ENCODE peak calls at places on chromosome 15, in eight cellular contexts. E is heart right ventricle, O is pancreas, M is HepG2, P is lower lobe of right lung, W is Panc1, D is right lobe of liver, R is A549. J is an unnamed sample. For H3K9me3, the result is how much of the 10 kb centered on the place peaks cover.

GRCh38 chr15:71275098-71275497 is 159.8 kb downstream of the THSD4 start:
- ATAC-seq in E (no peak), P (no peak), W (peak), O (no peak), M (no peak), R (no peak), D (no peak), J (no peak)

GRCh38 chr15:64092864-64093626 is 593 bp downstream of the CIAO2A start:
- ATAC-seq in M (peak), W (peak), D (peak), E (peak), O (peak), R (peak), P (peak), J (no peak)

GRCh38 chr15:74013374-74013893 is 18.9 kb downstream of the PML start:
- ATAC-seq in M (no peak), W (no peak), E (no peak), D (peak), O (no peak), P (no peak), R (no peak), J (no peak)

GRCh38 chr15:60347480-60348069 is 50.2 kb downstream of the ANXA2 start:
- ATAC-seq in R (no peak), E (no peak), M (no peak), D (no peak), P (no peak), W (no peak), O (no peak), J (no peak)

GRCh38 chr15:58980351-58980939 is 7.0 kb upstream of the RNF111 start:
- ATAC-seq in E (no peak), W (no peak), M (no peak), O (peak), D (peak), R (no peak), P (peak), J (no peak)

GRCh38 chr15:73983211-73983727 is 8.8 kb downstream of the STOML1 start:
- ATAC-seq in R (peak), O (peak), D (peak), M (no peak), W (peak), P (peak), E (peak), J (peak)

GRCh38 chr15:55168350-55168974 is 28.3 kb downstream of the RSL24D1 start:
- ATAC-seq in E (no peak), M (peak), R (peak), D (peak), W (peak), O (peak), P (peak), J (no peak)

GRCh38 chr15:89462198-89462912 is 34.0 kb downstream of the RHCG start:
- ATAC-seq in O (peak), M (peak), P (no peak), R (no peak), W (no peak), E (no peak), D (peak), J (no peak)

GRCh38 chr15:80210612-80211554 is 41.1 kb downstream of the CTXND1 start:
- ATAC-seq in D (peak), M (peak), P (no peak), O (peak), E (no peak), W (no peak), R (no peak), J (no peak)

GRCh38 chr15:32649336-32649735 is 7.8 kb downstream of the SCG5 start:
- ATAC-seq in M (peak), O (peak), P (no peak), W (peak), E (no peak), D (peak), R (peak), J (no peak)

GRCh38 chr15:63291507-63291906 is 14.1 kb downstream of the APH1B start:
- ATAC-seq in D (peak), M (no peak), W (no peak), R (no peak), O (no peak), P (peak), E (no peak), J (no peak)

GRCh38 chr15:78298983-78299301 is 467 bp downstream of the SKIC8 start:
- ATAC-seq in O (peak), P (peak), D (peak), W (peak), R (peak), M (peak), E (peak), J (peak)

GRCh38 chr15:85926834-85927233 is 132.1 kb upstream of the KLHL25 start:
- ATAC-seq in D (no peak), W (no peak), R (no peak), O (no peak), P (no peak), M (no peak), E (no peak), J (no peak)

GRCh38 chr15:50219820-50220219 is 37.8 kb downstream of the SLC27A2 start:
- ATAC-seq in D (no peak), E (no peak), O (no peak), R (no peak), W (no peak), M (no peak), P (no peak), J (no peak)

GRCh38 chr15:32730677-32731654 is 13.2 kb downstream of the GREM1 start:
- ATAC-seq in O (peak), D (peak), P (peak), W (no peak), M (peak), E (no peak), R (no peak), J (no peak)

GRCh38 chr15:80611543-80612080 is 83.5 kb upstream of the ABHD17C start:
- ATAC-seq in M (no peak), D (no peak), W (no peak), P (no peak), R (no peak), O (no peak), E (no peak), J (no peak)

DNA sequence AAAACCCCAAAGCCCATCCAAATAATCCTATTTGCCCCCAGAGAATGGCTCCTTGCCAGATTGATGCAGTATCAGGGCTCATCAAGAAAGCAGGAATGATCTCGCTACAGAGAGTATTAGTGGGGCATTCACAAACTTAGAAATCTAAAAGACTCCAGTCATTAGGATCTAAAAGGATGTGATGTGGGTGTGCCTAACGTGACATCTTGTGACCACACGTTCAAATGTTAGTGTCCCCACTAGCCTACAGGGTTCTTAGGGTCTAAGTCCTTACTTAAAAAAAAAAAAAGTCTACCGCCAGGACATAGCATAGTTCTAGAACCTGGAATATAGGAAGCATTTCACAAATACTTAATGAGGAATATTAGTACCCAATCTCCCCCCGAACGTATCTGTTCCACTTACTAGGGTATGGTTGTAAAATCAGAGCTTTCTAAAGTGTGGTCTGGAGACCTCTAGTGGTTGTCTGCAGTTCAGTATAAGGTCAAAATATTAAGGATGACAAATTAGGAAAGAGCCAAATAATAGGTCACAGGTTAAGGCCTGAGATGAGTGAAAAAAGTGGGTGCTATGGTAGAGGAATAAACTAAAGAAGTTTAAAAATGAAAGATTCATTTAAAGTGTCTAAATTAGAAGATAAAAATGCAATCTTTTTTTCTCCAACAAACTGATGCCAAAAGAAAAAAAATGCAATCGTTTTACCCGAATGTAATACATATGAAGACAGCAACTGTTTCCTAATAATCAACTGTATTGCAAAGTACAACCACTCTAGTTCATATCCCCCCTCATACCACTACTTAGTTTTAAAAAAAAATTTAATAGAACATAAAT is 4.2 kb upstream of the CHRM5 start:
- ATAC-seq in M (peak), P (peak), R (peak), D (peak), E (no peak), O (peak), W (peak), J (no peak)
- TF ChIP-seq CTCF in M (peak), P (peak), R (peak), D (peak), E (peak), O (peak), W (peak), J (peak)

GRCh38 chr15:27769652-27770051 is 329.5 kb downstream of the OCA2 start:
- ATAC-seq in O (no peak), E (no peak), D (no peak), M (no peak), R (no peak), W (no peak), P (no peak), J (no peak)

GRCh38 chr15:27768731-27769510 is 330.2 kb downstream of the OCA2 start:
- ATAC-seq in W (no peak), D (no peak), M (no peak), O (no peak), R (no peak), P (no peak), E (no peak), J (no peak)

GRCh38 chr15:27770769-27771554 is 328.2 kb downstream of the OCA2 start:
- ATAC-seq in W (no peak), O (no peak), M (no peak), R (no peak), D (no peak), P (no peak), E (no peak), J (no peak)

GRCh38 chr15:27770086-27770607 is 329.0 kb downstream of the OCA2 start:
- ATAC-seq in O (no peak), W (no peak), P (no peak), E (no peak), M (no peak), R (no peak), D (no peak), J (no peak)

GRCh38 chr15:27767918-27768640 is 331.0 kb downstream of the OCA2 start:
- ATAC-seq in O (no peak), E (no peak), D (no peak), W (no peak), P (no peak), R (no peak), M (no peak), J (no peak)
- H3K9me3 ChIP-seq in O (under half), E (under half), D (under half), W (under half), P (under half), R (under half), M (under half), J (under half)

GRCh38 chr15:70098461-70099166 is 897 bp upstream of the TLE3 start:
- ATAC-seq in R (no peak), M (peak), P (peak), O (peak), D (peak), W (peak), E (peak), J (no peak)

GRCh38 chr15:70099167-70099965 is 1.6 kb upstream of the TLE3 start:
- ATAC-seq in R (peak), O (peak), E (peak), D (peak), P (peak), M (peak), W (peak), J (peak)

GRCh38 chr15:70101459-70102113 is 3.9 kb upstream of the TLE3 start:
- ATAC-seq in R (no peak), W (no peak), P (peak), E (no peak), D (peak), O (peak), M (no peak), J (no peak)

GRCh38 chr15:70100495-70101331 is 3.0 kb upstream of the TLE3 start:
- ATAC-seq in W (peak), D (peak), M (peak), R (peak), O (peak), P (peak), E (peak), J (no peak)

DNA sequence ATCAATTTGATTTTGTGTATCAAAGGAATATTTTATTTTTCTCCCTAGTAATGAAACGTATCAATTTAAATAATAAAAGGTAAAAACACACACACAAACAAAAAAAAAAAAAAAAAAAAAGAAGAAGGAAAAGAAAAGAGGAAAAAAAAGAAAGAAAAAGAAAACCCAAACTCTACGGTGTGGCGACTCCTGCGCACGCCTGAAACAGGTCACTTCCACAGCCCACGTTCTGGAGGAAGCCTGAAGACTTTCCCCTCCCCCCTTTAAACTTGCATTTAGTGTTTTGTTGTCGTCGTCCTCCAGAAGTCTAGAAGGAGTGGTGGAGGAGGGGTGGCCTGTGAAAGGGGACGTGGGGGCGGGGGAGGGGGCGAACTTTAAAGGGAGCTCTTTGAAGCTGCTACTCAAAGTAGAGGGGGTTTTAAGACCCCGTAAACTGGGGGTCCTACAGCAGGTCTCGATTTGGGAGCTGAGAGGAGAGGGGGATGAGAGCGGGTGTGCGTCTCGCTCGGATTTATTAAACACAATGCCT is 2.3 kb upstream of the TLE3 start:
- ATAC-seq in P (no peak), O (no peak), W (no peak), M (no peak), E (no peak), R (no peak), D (no peak), J (no peak)
- H3K27ac ChIP-seq in P (no peak), O (no peak), W (peak), M (no peak), E (peak), R (peak), D (peak), J (peak)

DNA sequence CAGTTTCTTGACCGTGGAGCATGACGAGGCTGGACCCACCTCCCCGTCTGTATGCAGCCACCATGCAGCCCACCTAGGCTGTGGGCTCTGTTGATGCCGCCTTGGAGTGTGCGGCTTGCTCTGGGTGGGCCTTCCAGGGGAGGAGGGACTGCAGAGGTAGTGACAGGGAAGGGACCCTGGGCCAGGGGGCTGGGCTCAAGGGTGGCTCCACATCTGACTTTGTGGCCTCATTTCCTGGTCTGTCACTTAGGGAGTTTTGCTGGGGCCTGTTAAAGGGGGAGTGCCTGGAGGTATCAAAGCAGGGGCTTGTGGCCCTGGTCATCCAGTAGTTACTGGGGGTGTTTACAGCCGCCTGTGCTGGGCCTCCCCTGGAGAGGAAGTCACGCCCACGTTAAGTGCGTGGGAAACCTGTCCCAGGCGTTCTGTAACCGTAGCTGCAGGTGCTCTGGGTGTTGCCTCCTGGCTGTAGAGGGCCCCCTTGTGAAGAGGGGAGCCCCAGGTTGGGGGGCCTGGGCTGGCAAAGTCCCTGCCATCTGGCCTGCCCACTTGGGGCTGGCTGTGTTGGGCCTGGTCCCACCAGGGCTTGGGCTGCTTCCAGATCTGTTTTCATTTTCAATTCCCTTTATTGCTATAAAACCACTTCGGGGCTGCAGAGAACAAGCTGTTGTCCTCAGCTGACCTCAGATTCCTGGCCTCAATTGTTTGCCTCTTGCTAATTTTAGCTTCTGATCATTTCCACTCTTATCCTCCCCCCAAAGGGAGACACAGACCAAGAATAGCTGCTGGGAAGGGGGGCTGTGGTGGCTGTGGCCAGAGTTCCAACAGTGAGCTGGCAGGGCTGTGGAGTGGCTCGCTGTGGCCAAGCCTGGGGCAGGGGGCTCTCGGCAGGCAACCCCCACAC is 26.5 kb downstream of the KLF13 start:
- ATAC-seq in M (peak), E (peak), P (peak), R (no peak), W (no peak), O (peak), D (peak), J (peak)
- TF ChIP-seq CTCF in M (no peak), E (peak), P (no peak), R (no peak), W (no peak), O (no peak), D (no peak), J (no peak)

GRCh38 chr15:67826717-67827560 is 1.6 kb downstream of the SKOR1 start:
- ATAC-seq in D (no peak), O (peak), E (no peak), R (peak), P (no peak), W (no peak), M (peak), J (no peak)
- H3K9me3 ChIP-seq in D (under half), O (under half), E (under half), R (under half), P (under half), W (under half), M (under half), J (under half)

DNA sequence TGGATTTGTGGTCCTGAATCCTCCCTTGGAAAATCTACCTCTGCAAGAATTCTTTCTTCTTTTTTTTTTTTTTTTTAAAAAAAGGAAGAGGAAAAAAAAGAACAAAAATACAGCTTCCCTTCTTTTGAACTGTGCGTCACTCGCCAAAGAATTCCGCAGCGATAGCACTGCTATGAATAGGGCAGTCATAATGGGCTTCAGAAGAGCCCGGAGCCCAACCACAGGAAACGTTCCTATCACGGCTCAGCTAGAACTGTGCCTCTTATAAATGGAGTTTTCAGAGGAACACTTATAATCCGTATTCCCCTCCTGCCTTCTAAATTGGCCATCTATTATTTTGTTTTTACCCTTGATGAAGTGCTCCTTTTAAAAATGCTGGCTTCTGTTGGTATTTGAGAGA is 227.7 kb downstream of the ADAMTS17 start:
- ATAC-seq in P (peak), M (no peak), D (peak), E (peak), W (no peak), O (peak), R (no peak), J (peak)
- H3K27ac ChIP-seq in P (peak), M (no peak), D (peak), E (peak), W (no peak), O (peak), R (no peak), J (peak)

GRCh38 chr15:75651810-75652543 is 4.3 kb downstream of the SNX33 start:
- ATAC-seq in W (no peak), P (no peak), R (no peak), M (no peak), O (no peak), D (no peak), E (no peak), J (no peak)
- TF ChIP-seq CTCF in W (no peak), P (no peak), R (no peak), M (no peak), O (no peak), D (no peak), E (no peak), J (no peak)

GRCh38 chr15:90826886-90827435 is 41.4 kb upstream of the FURIN start:
- ATAC-seq in E (no peak), O (no peak), R (no peak), D (no peak), M (no peak), W (no peak), P (no peak), J (no peak)
- H3K9me3 ChIP-seq in E (under half), O (under half), R (under half), D (under half), M (under half), W (under half), P (under half), J (under half)

J was measured in gastroesophageal sphincter.